ENCODE peak calls at places on chromosome 4, in five cellular contexts. L is GM12878, V is H1, B is K562, U is HCT116. Z is an unnamed sample.

GRCh38 chr4:171785392-171785791 is 27.8 kb upstream of the GALNTL6 start:
- DNase-seq in L (no peak), V (no peak), B (no peak), U (no peak), Z (no peak)

GRCh38 chr4:119648398-119648797 is 19.8 kb upstream of the PDE5A start:
- DNase-seq in L (no peak), V (no peak), B (no peak), U (no peak), Z (no peak)

GRCh38 chr4:114811564-114812360 is 213.2 kb downstream of the UGT8 start:
- DNase-seq in L (no peak), V (no peak), B (no peak), U (no peak), Z (peak; percentile 39)

GRCh38 chr4:48974979-48975640 is 11.0 kb upstream of the CWH43 start:
- DNase-seq in L (no peak), V (no peak), B (no peak), U (no peak), Z (no peak)

GRCh38 chr4:182819751-182820150 is 97.4 kb downstream of the DCTD start:
- DNase-seq in L (no peak), V (no peak), B (no peak), U (no peak), Z (no peak)

GRCh38 chr4:118968006-118968405 is 79.4 kb downstream of the SYNPO2 start:
- DNase-seq in L (peak; percentile 67), V (peak; percentile 54), B (no peak), U (no peak), Z (no peak)

GRCh38 chr4:138868562-138868961 is 147.0 kb upstream of the NOCT start:
- DNase-seq in L (no peak), V (no peak), B (no peak), U (no peak), Z (no peak)

GRCh38 chr4:55183926-55184599 is 58.7 kb upstream of the KDR start:
- DNase-seq in L (no peak), V (no peak), B (no peak), U (peak; percentile 87), Z (no peak)

GRCh38 chr4:86685401-86685800 is 91.3 kb downstream of the PTPN13 start:
- DNase-seq in L (no peak), V (no peak), B (no peak), U (no peak), Z (no peak)

GRCh38 chr4:60195256-60195655 is 1004.9 kb upstream of the ADGRL3 start:
- DNase-seq in L (no peak), V (no peak), B (no peak), U (no peak), Z (no peak)

GRCh38 chr4:82947498-82947897 is 47.0 kb downstream of the THAP9 start:
- DNase-seq in L (no peak), V (no peak), B (no peak), U (no peak), Z (no peak)

GRCh38 chr4:99655315-99656081 is 2.1 kb downstream of the C4orf54 start:
- DNase-seq in L (no peak), V (no peak), B (no peak), U (no peak), Z (no peak)

GRCh38 chr4:123444298-123444731 is 47.7 kb downstream of the SPRY1 start:
- DNase-seq in L (peak; percentile 45), V (peak; percentile 43), B (peak; percentile 39), U (no peak), Z (no peak)

GRCh38 chr4:165462009-165462408 is 83.2 kb downstream of the CPE start:
- DNase-seq in L (no peak), V (no peak), B (no peak), U (no peak), Z (no peak)

GRCh38 chr4:79492148-79492547 is 84.1 kb upstream of the GK2 start:
- DNase-seq in L (no peak), V (no peak), B (no peak), U (no peak), Z (no peak)

DNA sequence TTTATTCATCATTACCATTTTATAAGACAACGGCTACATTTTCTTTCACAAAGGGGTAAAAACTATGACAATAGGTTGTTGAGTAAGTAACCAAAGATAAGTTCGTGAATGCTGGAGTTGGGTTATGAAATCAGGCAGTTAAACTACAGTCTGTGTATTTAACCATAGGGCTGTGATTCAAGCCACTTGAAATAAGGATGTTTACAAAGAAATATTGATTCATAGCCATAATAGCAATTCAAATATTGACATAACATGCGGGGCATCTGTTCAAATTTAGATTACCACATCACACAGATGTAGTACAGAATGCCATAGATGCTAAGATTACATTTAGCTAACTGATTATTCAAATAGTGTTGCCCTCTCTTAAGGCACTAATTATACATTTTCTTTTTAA is 364.1 kb downstream of the FSTL5 start:
- DNase-seq in L (no peak), V (no peak), B (no peak), U (no peak), Z (no peak)
- H3K9ac ChIP-seq in L (no peak overlapping the region), V (no peak overlapping the region), B (no peak overlapping the region), U (no peak overlapping the region), Z (no peak overlapping the region)

DNA sequence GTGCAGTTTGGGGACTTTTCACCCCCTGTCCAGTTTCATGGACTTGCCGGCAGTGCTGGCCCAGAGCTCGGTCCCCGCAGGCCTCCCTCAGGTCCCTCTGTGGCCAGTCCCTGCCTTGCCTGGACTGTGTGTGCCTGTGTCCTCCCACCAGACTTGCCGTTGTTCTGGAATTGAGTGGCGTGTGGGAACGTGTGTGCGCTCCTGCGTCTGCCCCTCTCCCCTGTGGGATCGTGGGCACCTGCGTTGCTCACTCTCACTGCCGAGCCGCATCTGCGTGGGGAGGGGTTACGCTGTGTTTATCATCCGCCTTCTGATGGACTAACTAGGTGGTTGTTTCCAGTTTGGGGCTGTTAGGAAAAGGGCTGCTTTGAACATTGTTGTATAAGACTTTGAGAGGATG is 21.2 kb downstream of the PCGF3 start:
- DNase-seq in L (no peak), V (no peak), B (peak; percentile 28), U (no peak), Z (no peak)
- TF ChIP-seq POLR2AphosphoS5 in L (no peak), V (no peak), B (no peak), U (no peak), Z (no peak)

GRCh38 chr4:15568814-15569213 is 86.3 kb downstream of the FBXL5 start:
- DNase-seq in L (no peak), V (no peak), B (no peak), U (no peak), Z (no peak)
- H3K27ac ChIP-seq in L (no peak overlapping the region), V (no peak overlapping the region), B (no peak overlapping the region), U (no peak overlapping the region), Z (no peak overlapping the region)

GRCh38 chr4:37967749-37968148 is 7.6 kb downstream of the PTTG2 start:
- DNase-seq in L (no peak), V (no peak), B (no peak), U (no peak), Z (no peak)
- H3K9ac ChIP-seq in L (no peak overlapping the region), V (no peak overlapping the region), B (no peak overlapping the region), U (no peak overlapping the region), Z (peak overlapping the region; percentile 45)

DNA sequence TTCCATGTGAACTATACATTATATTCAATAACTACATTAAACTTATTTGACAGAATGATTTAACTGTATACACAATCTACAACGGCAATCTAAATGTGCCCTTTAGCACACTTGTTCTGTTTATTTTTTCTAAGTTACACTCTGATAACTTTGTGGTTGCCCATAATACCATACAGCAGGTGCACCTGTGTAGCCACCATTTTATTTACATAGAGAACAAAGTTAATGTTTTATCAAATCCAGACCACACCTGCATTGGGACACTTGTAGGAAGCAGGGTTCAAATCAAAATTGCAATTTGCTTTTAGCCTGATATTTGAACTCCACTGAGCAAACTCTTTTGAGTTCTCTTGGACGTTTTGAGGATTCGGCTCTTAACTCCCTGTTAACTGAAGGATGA is 275.8 kb downstream of the CFAP299 start:
- DNase-seq in L (peak; percentile 13), V (no peak), B (no peak), U (no peak), Z (no peak)
- TF ChIP-seq POLR2AphosphoS5 in L (no peak), V (no peak), B (no peak), U (no peak), Z (no peak)

GRCh38 chr4:2811830-2812599 is 19.1 kb downstream of the SH3BP2 start:
- DNase-seq in L (peak; percentile 40), V (no peak), B (no peak), U (peak; percentile 16), Z (no peak)

GRCh38 chr4:2812985-2813384 is 20.1 kb downstream of the SH3BP2 start:
- DNase-seq in L (no peak), V (no peak), B (no peak), U (no peak), Z (no peak)

GRCh38 chr4:2814627-2815026 is 21.7 kb downstream of the SH3BP2 start:
- DNase-seq in L (no peak), V (no peak), B (no peak), U (no peak), Z (no peak)

GRCh38 chr4:2812600-2812932 is 19.7 kb downstream of the SH3BP2 start:
- DNase-seq in L (no peak), V (no peak), B (peak; percentile 31), U (no peak), Z (no peak)

DNA sequence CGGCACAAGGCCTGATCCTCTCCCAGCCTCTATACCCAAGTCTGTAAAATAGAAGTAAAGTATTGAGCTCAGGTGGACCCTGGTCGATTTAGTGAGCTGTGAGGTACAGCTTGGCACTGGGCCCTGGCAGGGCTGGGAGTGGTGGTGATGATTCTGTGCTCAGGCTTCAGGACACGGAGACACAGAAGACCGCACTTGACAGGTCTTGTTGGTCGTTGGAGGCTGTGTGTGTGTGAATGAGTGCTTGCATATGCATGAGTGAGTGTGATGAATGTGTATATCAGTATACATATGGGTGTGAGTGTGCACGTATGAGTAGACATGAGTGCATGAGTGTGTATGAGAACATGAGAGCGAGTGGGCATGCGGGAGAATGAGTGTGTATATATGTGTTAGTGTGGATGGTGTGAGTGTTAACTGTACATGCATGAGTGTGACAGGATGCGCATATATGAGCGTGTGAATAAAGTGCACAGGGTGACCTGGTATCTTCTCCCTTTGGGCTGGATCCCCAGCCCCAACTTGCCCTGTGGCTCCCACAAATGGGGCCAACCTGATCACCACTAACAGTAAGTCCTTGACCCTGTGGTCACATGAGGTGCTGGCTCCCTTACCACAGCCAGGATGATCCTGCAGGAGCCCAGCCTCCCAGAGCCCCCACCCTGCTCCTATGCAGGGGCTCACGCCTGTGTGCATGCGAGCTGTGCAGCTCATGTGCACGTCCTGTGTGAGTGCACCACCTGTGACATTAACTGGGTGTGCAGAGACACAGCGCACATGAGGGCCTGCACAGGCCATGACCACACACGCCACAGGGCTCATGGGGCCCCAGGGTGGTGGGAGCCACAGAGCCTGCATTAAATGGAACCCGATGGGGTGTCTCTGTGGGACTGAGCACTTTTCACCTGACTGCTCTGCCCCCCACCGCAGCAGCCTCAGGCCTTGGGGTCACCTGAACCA is 20.8 kb downstream of the SH3BP2 start:
- DNase-seq in L (no peak), V (no peak), B (no peak), U (no peak), Z (no peak)
- H3K27ac ChIP-seq in L (peak overlapping the region; percentile 90), V (no peak overlapping the region), B (no peak overlapping the region), U (peak overlapping the region; percentile 62), Z (peak overlapping the region; percentile 91)

GRCh38 chr4:73943555-73943954 is 38.3 kb downstream of the PF4 start:
- DNase-seq in L (no peak), V (no peak), B (no peak), U (no peak), Z (no peak)
- H3K9ac ChIP-seq in L (no peak overlapping the region), V (no peak overlapping the region), B (no peak overlapping the region), U (no peak overlapping the region), Z (no peak overlapping the region)

Z was measured in SK-N-MC.